ENCODE peak calls at places on chromosomes 16 and 17, in four cellular contexts. K, E, H and B are unnamed samples.

GRCh38 chr17:81735181-81736102 is 23.4 kb downstream of the SLC25A10 start:
- DNase-seq in E (no peak), H (no peak), K (peak), B (peak)

GRCh38 chr17:73703216-73703615 is 59.0 kb upstream of the SDK2 start:
- DNase-seq in K (no peak), H (no peak), E (no peak), B (no peak)

GRCh38 chr17:36824678-36825091 is 112.6 kb upstream of the LHX1 start:
- DNase-seq in E (no peak), H (no peak), K (no peak), B (peak)

GRCh38 chr16:10136916-10137315 is 45.3 kb downstream of the GRIN2A start:
- DNase-seq in K (no peak), H (no peak), E (peak), B (no peak)

GRCh38 chr17:39231587-39232551 is 6.1 kb upstream of the STAC2 start:
- DNase-seq in E (peak), K (no peak), H (peak), B (peak)

GRCh38 chr17:46770818-46771600 is 47.5 kb downstream of the WNT3 start:
- DNase-seq in K (no peak), H (no peak), E (peak), B (peak)

GRCh38 chr17:72192409-72193192 is 71.8 kb downstream of the SOX9 start:
- DNase-seq in E (no peak), K (no peak), H (no peak), B (peak)

GRCh38 chr16:16933861-16934260 is 536.9 kb downstream of the XYLT1 start:
- DNase-seq in K (no peak), E (peak), H (no peak), B (no peak)

GRCh38 chr17:40727447-40728231 is 24.1 kb upstream of the KRT24 start:
- DNase-seq in H (no peak), K (no peak), E (no peak), B (peak)

GRCh38 chr16:2295056-2295798 is 27.3 kb upstream of the RNPS1 start:
- DNase-seq in K (no peak), E (no peak), H (no peak), B (no peak)

GRCh38 chr17:79946352-79947231 is 89.1 kb downstream of the TBC1D16 start:
- DNase-seq in K (no peak), E (no peak), H (no peak), B (no peak)

GRCh38 chr17:67474081-67474661 is 97.1 kb downstream of the PITPNC1 start:
- DNase-seq in H (no peak), K (no peak), E (no peak), B (peak)

GRCh38 chr17:21457051-21458026 is 81.2 kb downstream of the KCNJ12 start:
- DNase-seq in K (peak), E (peak), H (peak), B (peak)

GRCh38 chr17:18377437-18378204 is at the start of gene EVPLL:
- DNase-seq in E (no peak), K (peak), H (no peak), B (peak)

GRCh38 chr17:27546624-27547300 is 84.2 kb upstream of the LGALS9 start:
- DNase-seq in K (no peak), E (no peak), H (no peak), B (peak)

GRCh38 chr16:84048871-84049270 is 6.3 kb upstream of the SLC38A8 start:
- DNase-seq in H (no peak), E (no peak), K (no peak), B (no peak)

GRCh38 chr17:49051269-49051668 is 54.1 kb downstream of the IGF2BP1 start:
- DNase-seq in E (no peak), K (no peak), H (no peak), B (no peak)

GRCh38 chr17:58706351-58707140 is 14.1 kb downstream of the RAD51C start:
- DNase-seq in E (no peak), H (no peak), K (no peak), B (no peak)

GRCh38 chr17:17412331-17412730 is 64.5 kb upstream of the MED9 start:
- DNase-seq in H (no peak), E (no peak), K (no peak), B (peak)

GRCh38 chr16:80203821-80204220 is 337.0 kb upstream of the DYNLRB2 start:
- DNase-seq in E (no peak), K (no peak), H (no peak), B (no peak)